ENCODE peak calls at places on chromosomes 6 and 20, in five cellular contexts. T is left lung, R is H54, H is Calu3, B is A549. L is an unnamed sample.

GRCh38 chr6:26403888-26404287 is 1.8 kb downstream of the BTN3A1 start:
- DNase-seq in T (no peak), R (no peak), H (no peak), B (no peak), L (no peak)

GRCh38 chr6:62090442-62091229 is 195.4 kb downstream of the KHDRBS2 start:
- DNase-seq in T (no peak), R (no peak), H (no peak), B (no peak), L (no peak)

GRCh38 chr6:125570546-125570945 is 178.9 kb upstream of the HEY2 start:
- DNase-seq in T (no peak), R (no peak), H (no peak), B (no peak), L (no peak)

GRCh38 chr20:8356850-8357249 is 224.8 kb downstream of the PLCB1 start:
- DNase-seq in T (no peak), R (no peak), H (no peak), B (no peak), L (no peak)

GRCh38 chr20:21510414-21510971 is 3.4 kb downstream of the NKX2-2 start:
- DNase-seq in T (no peak), R (no peak), H (no peak), B (no peak), L (no peak)

GRCh38 chr20:49293122-49293521 is 15.3 kb upstream of the ZNFX1 start:
- DNase-seq in T (no peak), R (no peak), H (no peak), B (no peak), L (no peak)

GRCh38 chr6:134437376-134437775 is 119.5 kb upstream of the SGK1 start:
- DNase-seq in T (peak; percentile 61), R (no peak), H (no peak), B (peak; percentile 53), L (no peak)

GRCh38 chr6:3341467-3341866 is 82.7 kb downstream of the PSMG4 start:
- DNase-seq in T (no peak), R (peak; percentile 43), H (no peak), B (no peak), L (no peak)

GRCh38 chr6:56297022-56297995 is 49.9 kb upstream of the COL21A1 start:
- DNase-seq in T (no peak), R (no peak), H (no peak), B (no peak), L (no peak)

GRCh38 chr20:20820104-20820503 is 107.7 kb upstream of the RALGAPA2 start:
- DNase-seq in T (no peak), R (no peak), H (no peak), B (peak; percentile 36), L (peak; percentile 34)

L was measured in HCT116.